ENCODE peak calls at places on chromosome 5, in six cellular contexts. C, K, J, R, U and I are unnamed samples.

GRCh38 chr5:111583761-111584203 is 71.4 kb upstream of the STARD4 start:
- DNase-seq in C (peak), K (peak), J (peak), R (no peak), U (no peak), I (peak)

GRCh38 chr5:106489004-106489403 is 1181.7 kb downstream of the EFNA5 start:
- DNase-seq in C (no peak), K (peak), J (peak), R (no peak), U (peak), I (no peak)

GRCh38 chr5:7745882-7746735 is 104.8 kb downstream of the CFAP90 start:
- DNase-seq in C (peak), K (peak), J (peak), R (peak), U (peak), I (peak)

GRCh38 chr5:88746438-88746882 is 136.5 kb downstream of the MEF2C start:
- DNase-seq in C (no peak), K (no peak), J (no peak), R (no peak), U (no peak), I (no peak)

GRCh38 chr5:89457411-89458329 is 574.7 kb upstream of the MEF2C start:
- DNase-seq in C (peak), K (peak), J (peak), R (no peak), U (peak), I (peak)

GRCh38 chr5:3736466-3736865 is 140.8 kb downstream of the IRX1 start:
- DNase-seq in C (no peak), K (no peak), J (no peak), R (no peak), U (no peak), I (no peak)

GRCh38 chr5:14597080-14597479 is 15.5 kb downstream of the OTULINL start:
- DNase-seq in C (no peak), K (no peak), J (no peak), R (no peak), U (no peak), I (no peak)

GRCh38 chr5:142960309-142960696 is 190.1 kb downstream of the ARHGAP26 start:
- DNase-seq in C (peak), K (peak), J (peak), R (no peak), U (peak), I (peak)

GRCh38 chr5:68287976-68288755 is 72.6 kb downstream of the PIK3R1 start:
- DNase-seq in C (peak), K (peak), J (peak), R (peak), U (peak), I (peak)

GRCh38 chr5:91339053-91339710 is 43.9 kb downstream of the ARRDC3 start:
- DNase-seq in C (peak), K (peak), J (peak), R (no peak), U (peak), I (peak)

GRCh38 chr5:159849437-159850191 is 66.7 kb upstream of the ADRA1B start:
- DNase-seq in C (peak), K (peak), J (peak), R (no peak), U (peak), I (peak)

GRCh38 chr5:1356873-1357787 is 12.2 kb upstream of the CLPTM1L start:
- DNase-seq in C (no peak), K (no peak), J (no peak), R (no peak), U (no peak), I (no peak)

GRCh38 chr5:156799171-156799570 is 50.9 kb upstream of the PPP1R2B start:
- DNase-seq in C (no peak), K (no peak), J (no peak), R (no peak), U (no peak), I (no peak)

GRCh38 chr5:91126448-91126847 is 256.7 kb downstream of the ARRDC3 start:
- DNase-seq in C (peak), K (peak), J (peak), R (no peak), U (peak), I (peak)

GRCh38 chr5:4386152-4386551 is 754.0 kb upstream of the ADAMTS16 start:
- DNase-seq in C (no peak), K (no peak), J (no peak), R (no peak), U (no peak), I (no peak)

GRCh38 chr5:160359816-160360215 is 10.6 kb downstream of the C1QTNF2 start:
- DNase-seq in C (no peak), K (no peak), J (no peak), R (no peak), U (no peak), I (no peak)

GRCh38 chr5:30749971-30750370 is 443.5 kb upstream of the CDH6 start:
- DNase-seq in C (no peak), K (peak), J (peak), R (no peak), U (peak), I (peak)

GRCh38 chr5:34516686-34517085 is 139.4 kb upstream of the RAI14 start:
- DNase-seq in C (peak), K (no peak), J (peak), R (no peak), U (no peak), I (no peak)

GRCh38 chr5:119070578-119070827 is 384 bp upstream of the DMXL1 start:
- DNase-seq in C (no peak), K (no peak), J (no peak), R (no peak), U (no peak), I (no peak)